ENCODE peak calls at places on chromosome 16, in five cellular contexts. W is sigmoid colon, M is NCI-H1092, D is NCI-H510A treated with DMSO at 0.1 percent for 48 hours, H is midbrain. J is an unnamed sample.

GRCh38 chr16:29818082-29818481 is 2.1 kb downstream of the PAGR1 start:
- DNase-seq in W (no peak), M (no peak), D (no peak), H (no peak), J (no peak)

GRCh38 chr16:66798162-66798561 is 3.2 kb downstream of the TERB1 start:
- DNase-seq in W (no peak), M (no peak), D (no peak), H (no peak), J (no peak)

GRCh38 chr16:65684230-65684629 is 562.4 kb upstream of the CDH11 start:
- DNase-seq in W (no peak), M (no peak), D (no peak), H (no peak), J (no peak)

GRCh38 chr16:28105954-28106353 is 42.4 kb upstream of the GSG1L start:
- DNase-seq in W (no peak), M (no peak), D (no peak), H (no peak), J (no peak)

GRCh38 chr16:78762222-78762621 is 662.8 kb downstream of the WWOX start:
- DNase-seq in W (no peak), M (no peak), D (no peak), H (no peak), J (no peak)

GRCh38 chr16:83692224-83692623 is 115.6 kb upstream of the HSBP1 start:
- DNase-seq in W (no peak), M (no peak), D (no peak), H (no peak), J (no peak)

GRCh38 chr16:546909-547770 is 13.1 kb upstream of the PRR35 start:
- DNase-seq in W (peak; percentile 86), M (no peak), D (no peak), H (peak; percentile 21), J (peak; percentile 80)

GRCh38 chr16:58495861-58496331 is 4.0 kb upstream of the NDRG4 start:
- DNase-seq in W (no peak), M (no peak), D (no peak), H (no peak), J (no peak)

GRCh38 chr16:1309888-1310831 is 724 bp downstream of the UBE2I start:
- DNase-seq in W (peak; percentile 89), M (no peak), D (no peak), H (peak; percentile 23), J (peak; percentile 59)

GRCh38 chr16:20178297-20178696 is 104.6 kb upstream of the GPR139 start:
- DNase-seq in W (no peak), M (no peak), D (no peak), H (no peak), J (no peak)

GRCh38 chr16:3158014-3158497 is 23.2 kb downstream of the ZNF213 start:
- DNase-seq in W (no peak), M (no peak), D (no peak), H (no peak), J (no peak)

GRCh38 chr16:27222499-27223225 is 19.3 kb downstream of the KDM8 start:
- DNase-seq in W (peak; percentile 86), M (peak; percentile 49), D (no peak), H (no peak), J (peak; percentile 87)

GRCh38 chr16:29030086-29030840 is 45.4 kb downstream of the LAT start:
- DNase-seq in W (peak; percentile 40), M (no peak), D (no peak), H (no peak), J (no peak)

GRCh38 chr16:14205666-14206065 is 134.5 kb downstream of the MRTFB start:
- DNase-seq in W (no peak), M (no peak), D (no peak), H (no peak), J (no peak)

GRCh38 chr16:80366023-80366422 is 174.8 kb upstream of the DYNLRB2 start:
- DNase-seq in W (no peak), M (no peak), D (no peak), H (no peak), J (no peak)

GRCh38 chr16:50238314-50238713 is 28.0 kb upstream of the ADCY7 start:
- DNase-seq in W (no peak), M (no peak), D (no peak), H (no peak), J (no peak)

GRCh38 chr16:58198022-58198683 is at the start of gene CSNK2A2:
- DNase-seq in W (peak; percentile 79), M (peak; percentile 61), D (peak; percentile 17), H (peak; percentile 72), J (peak; percentile 99)

GRCh38 chr16:9437115-9437514 is 345.7 kb downstream of the HAPSTR1 start:
- DNase-seq in W (no peak), M (no peak), D (no peak), H (no peak), J (no peak)

GRCh38 chr16:6929868-6930267 is 402.8 kb upstream of the RBFOX1 start:
- DNase-seq in W (no peak), M (no peak), D (no peak), H (no peak), J (no peak)

GRCh38 chr16:80596507-80597207 is 55.9 kb downstream of the DYNLRB2 start:
- DNase-seq in W (no peak), M (no peak), D (no peak), H (no peak), J (no peak)

GRCh38 chr16:89502319-89502843 is 5.8 kb upstream of the SPG7 start:
- DNase-seq in W (no peak), M (no peak), D (no peak), H (no peak), J (no peak)

GRCh38 chr16:70778901-70779309 is 22.1 kb downstream of the VAC14 start:
- DNase-seq in W (peak; percentile 85), M (no peak), D (peak; percentile 32), H (peak; percentile 23), J (peak; percentile 92)

GRCh38 chr16:85446846-85447656 is 166.1 kb upstream of the GSE1 start:
- DNase-seq in W (no peak), M (no peak), D (peak; percentile 45), H (no peak), J (no peak)

GRCh38 chr16:78249056-78249455 is 149.6 kb downstream of the WWOX start:
- DNase-seq in W (no peak), M (peak; percentile 68), D (peak; percentile 81), H (no peak), J (no peak)

GRCh38 chr16:85935957-85936760 is 37.2 kb downstream of the IRF8 start:
- DNase-seq in W (no peak), M (no peak), D (no peak), H (no peak), J (no peak)

GRCh38 chr16:81487301-81487720 is 42.7 kb downstream of the CMIP start:
- DNase-seq in W (no peak), M (no peak), D (no peak), H (no peak), J (peak; percentile 22)

GRCh38 chr16:78984324-78984723 is 616.2 kb downstream of the MAF start:
- DNase-seq in W (no peak), M (no peak), D (no peak), H (no peak), J (no peak)

GRCh38 chr16:26051078-26051477 is 359.3 kb downstream of the HS3ST4 start:
- DNase-seq in W (no peak), M (no peak), D (no peak), H (no peak), J (no peak)

GRCh38 chr16:23836404-23837291 is 865 bp downstream of the PRKCB start:
- DNase-seq in W (peak; percentile 65), M (no peak), D (no peak), H (no peak), J (no peak)

GRCh38 chr16:59886021-59886420 is 1151.9 kb upstream of the GOT2 start:
- DNase-seq in W (peak; percentile 73), M (no peak), D (no peak), H (no peak), J (peak; percentile 72)

J was measured in AG20443.